ENCODE peak calls at places on chromosomes 16 and 17, in eight cellular contexts. G is ascending aorta, L is HT1080, H is H7, J is nucleus accumbens, R is left ventricle myocardium inferior, U is Right ventricle myocardium inferior, N is RWPE1. D is an unnamed sample.

GRCh38 chr16:2151188-2152091 is 3.0 kb downstream of the RAB26 start:
- DNase-seq in L (peak), U (no peak), R (no peak), G (no peak), N (no peak), H (peak), J (no peak), D (no peak)

GRCh38 chr17:50288306-50288705 is 14.0 kb downstream of the TMEM92 start:
- DNase-seq in L (no peak), R (no peak), N (no peak), U (no peak), H (no peak), J (no peak), G (no peak), D (no peak)

GRCh38 chr17:42329025-42329976 is 41.0 kb downstream of the STAT5A start:
- DNase-seq in J (no peak), L (peak), H (peak), G (no peak), U (no peak), N (peak), R (no peak), D (no peak)

GRCh38 chr16:80554037-80554436 is 13.2 kb downstream of the DYNLRB2 start:
- DNase-seq in J (no peak), R (no peak), U (no peak), G (no peak), L (no peak), H (no peak), N (no peak), D (no peak)

GRCh38 chr17:2253362-2253761 is 50.2 kb downstream of the SMG6 start:
- DNase-seq in G (peak), U (no peak), R (no peak), H (no peak), J (no peak), N (no peak), L (no peak), D (no peak)

GRCh38 chr17:1001640-1002411 is 4.9 kb downstream of the TIMM22 start:
- DNase-seq in U (no peak), H (no peak), L (no peak), J (no peak), G (peak), R (no peak), N (no peak), D (no peak)

GRCh38 chr17:77865109-77865611 is 93.3 kb upstream of the TNRC6C start:
- DNase-seq in J (no peak), U (no peak), H (peak), R (no peak), G (no peak), L (no peak), N (no peak), D (no peak)

GRCh38 chr17:50708050-50709000 is 611 bp upstream of the ANKRD40 start:
- DNase-seq in R (no peak), U (no peak), J (no peak), G (no peak), L (no peak), N (no peak), H (no peak), D (peak)

GRCh38 chr16:8736123-8736680 is 61.2 kb downstream of the TMEM186 start:
- DNase-seq in J (no peak), G (no peak), L (no peak), U (no peak), H (no peak), N (no peak), R (no peak), D (no peak)

GRCh38 chr17:29593546-29594440 is 861 bp downstream of the ANKRD13B start:
- DNase-seq in J (no peak), G (no peak), H (peak), N (peak), L (no peak), R (no peak), U (peak), D (no peak)

GRCh38 chr17:8946476-8946875 is 19.0 kb downstream of the PIK3R5 start:
- DNase-seq in L (no peak), N (no peak), G (no peak), J (no peak), U (no peak), H (no peak), R (no peak), D (no peak)

GRCh38 chr17:6712058-6712853 is 913 bp downstream of the SLC13A5 start:
- DNase-seq in R (no peak), L (peak), J (peak), N (peak), G (peak), U (no peak), H (peak), D (no peak)

GRCh38 chr17:68600123-68600880 is 865 bp downstream of the FAM20A start:
- DNase-seq in R (peak), G (no peak), U (peak), N (no peak), H (peak), L (no peak), J (no peak), D (no peak)

GRCh38 chr16:48537909-48538745 is 71.9 kb downstream of the N4BP1 start:
- DNase-seq in G (no peak), J (no peak), L (no peak), U (peak), N (no peak), H (peak), R (peak), D (no peak)

GRCh38 chr17:57569021-57569420 is 176.1 kb downstream of the CCDC182 start:
- DNase-seq in G (no peak), L (no peak), N (no peak), J (no peak), R (no peak), H (no peak), U (no peak), D (no peak)

GRCh38 chr16:82736161-82736697 is 109.5 kb downstream of the CDH13 start:
- DNase-seq in L (no peak), G (no peak), J (no peak), R (no peak), H (no peak), N (no peak), U (no peak), D (no peak)

GRCh38 chr16:57341441-57342303 is 16.9 kb upstream of the CCL22 start:
- DNase-seq in J (no peak), L (peak), N (peak), G (no peak), U (no peak), R (no peak), H (no peak), D (peak)

GRCh38 chr17:54749157-54749556 is 151.5 kb upstream of the TOM1L1 start:
- DNase-seq in R (no peak), H (peak), G (no peak), U (no peak), N (no peak), L (peak), J (no peak), D (no peak)

GRCh38 chr16:59540621-59541020 is 806.5 kb upstream of the GOT2 start:
- DNase-seq in H (no peak), N (no peak), R (no peak), L (peak), J (no peak), G (no peak), U (no peak), D (no peak)

GRCh38 chr16:8583199-8583598 is 7.1 kb downstream of the TMEM114 start:
- DNase-seq in H (no peak), G (no peak), J (no peak), U (no peak), R (no peak), L (peak), N (no peak), D (no peak)

GRCh38 chr17:64006361-64007088 is 8.4 kb downstream of the PRR29 start:
- DNase-seq in R (peak), N (no peak), G (peak), H (no peak), U (peak), J (no peak), L (no peak), D (no peak)

GRCh38 chr17:49496183-49496865 is 1.2 kb downstream of the NGFR start:
- DNase-seq in N (peak), J (peak), L (no peak), R (peak), G (peak), U (peak), H (peak), D (no peak)

GRCh38 chr17:60102632-60103047 is 23.9 kb upstream of the HEATR6 start:
- DNase-seq in N (no peak), R (no peak), J (no peak), G (no peak), H (no peak), U (no peak), L (no peak), D (no peak)

GRCh38 chr16:78744099-78744498 is 644.6 kb downstream of the WWOX start:
- DNase-seq in N (no peak), L (no peak), U (no peak), R (no peak), H (no peak), J (no peak), G (no peak), D (no peak)

GRCh38 chr17:43831633-43832032 is 1.3 kb downstream of the MPP3 start:
- DNase-seq in J (no peak), G (no peak), N (no peak), L (no peak), U (peak), H (peak), R (peak), D (no peak)